ENCODE peak calls at places on chromosomes 6 and 20, in ten cellular contexts. E, P, J, V, N, T, X, Y, R and G are unnamed samples.

GRCh38 chr20:45320948-45321595 is 13.0 kb upstream of the MATN4 start:
- DNase-seq in X (no peak), T (no peak), Y (no peak), N (no peak), R (no peak), P (no peak), E (no peak), V (no peak), J (no peak), G (no peak)

GRCh38 chr20:3916347-3916746 is 27.2 kb downstream of the PANK2 start:
- DNase-seq in X (no peak), T (no peak), P (no peak), R (no peak), N (no peak), E (no peak), V (no peak), Y (no peak), J (no peak), G (no peak)

GRCh38 chr6:147077251-147077650 is 127.0 kb upstream of the STXBP5 start:
- DNase-seq in J (peak), T (no peak), P (no peak), X (no peak), E (no peak), N (no peak), R (no peak), Y (no peak), V (peak), G (no peak)

GRCh38 chr6:136920858-136921520 is 1.1 kb upstream of the SLC35D3 start:
- DNase-seq in J (no peak), T (peak), V (peak), Y (no peak), R (no peak), E (peak), P (peak), N (no peak), X (peak), G (no peak)

GRCh38 chr6:6654599-6655575 is 66.4 kb downstream of the LY86 start:
- DNase-seq in V (no peak), Y (no peak), P (no peak), J (peak), T (no peak), X (no peak), N (no peak), E (no peak), R (no peak), G (no peak)

GRCh38 chr6:96939019-96939805 is 14.7 kb downstream of the KLHL32 start:
- DNase-seq in V (no peak), J (no peak), X (peak), R (peak), T (no peak), E (peak), N (no peak), Y (no peak), P (peak), G (no peak)

GRCh38 chr20:20303742-20304141 is 64.2 kb upstream of the INSM1 start:
- DNase-seq in J (no peak), T (no peak), V (no peak), Y (no peak), P (no peak), E (no peak), X (no peak), R (no peak), N (no peak), G (no peak)

GRCh38 chr6:28726569-28727309 is 197.0 kb downstream of the TRIM27 start:
- DNase-seq in N (no peak), X (no peak), J (no peak), R (no peak), T (no peak), V (no peak), E (no peak), P (no peak), Y (no peak), G (no peak)

GRCh38 chr6:4903751-4904370 is 100.0 kb downstream of the RPP40 start:
- DNase-seq in N (no peak), X (no peak), V (no peak), E (no peak), R (no peak), P (no peak), Y (no peak), T (no peak), J (no peak), G (no peak)

GRCh38 chr20:62953839-62954703 is 1.6 kb downstream of the SLC17A9 start:
- DNase-seq in E (peak), X (peak), P (no peak), R (peak), V (no peak), Y (peak), J (peak), T (peak), N (peak), G (peak)

GRCh38 chr6:15602144-15602543 is 60.7 kb downstream of the DTNBP1 start:
- DNase-seq in V (no peak), E (no peak), Y (no peak), J (no peak), X (no peak), T (no peak), R (no peak), N (no peak), P (no peak), G (no peak)

GRCh38 chr6:9020001-9020400 is 584.7 kb upstream of the SLC35B3 start:
- DNase-seq in P (no peak), V (no peak), E (no peak), R (no peak), J (no peak), X (no peak), N (no peak), T (no peak), Y (no peak), G (no peak)

GRCh38 chr20:56829788-56830385 is 200.8 kb downstream of the TFAP2C start:
- DNase-seq in T (no peak), E (peak), Y (no peak), P (no peak), V (no peak), R (no peak), N (no peak), X (no peak), J (no peak), G (no peak)

GRCh38 chr20:56827763-56828162 is 198.7 kb downstream of the TFAP2C start:
- DNase-seq in J (no peak), R (peak), V (no peak), X (no peak), T (no peak), P (no peak), N (no peak), Y (peak), E (no peak), G (no peak)

GRCh38 chr20:56833427-56833826 is 204.3 kb downstream of the TFAP2C start:
- DNase-seq in X (no peak), T (no peak), P (no peak), R (no peak), Y (no peak), J (no peak), E (no peak), V (no peak), N (no peak), G (no peak)

GRCh38 chr20:56828402-56828801 is 199.3 kb downstream of the TFAP2C start:
- DNase-seq in P (no peak), V (no peak), E (no peak), R (no peak), N (no peak), Y (no peak), T (no peak), J (no peak), X (no peak), G (no peak)

GRCh38 chr20:56831795-56832194 is 202.7 kb downstream of the TFAP2C start:
- DNase-seq in X (no peak), T (no peak), Y (peak), P (no peak), E (no peak), R (no peak), V (no peak), N (no peak), J (no peak), G (no peak)
- TF ChIP-seq CTCF in X (no peak), T (no peak), Y (no peak), P (no peak), E (no peak), R (no peak), V (no peak), N (no peak), J (no peak), G (no peak)

DNA sequence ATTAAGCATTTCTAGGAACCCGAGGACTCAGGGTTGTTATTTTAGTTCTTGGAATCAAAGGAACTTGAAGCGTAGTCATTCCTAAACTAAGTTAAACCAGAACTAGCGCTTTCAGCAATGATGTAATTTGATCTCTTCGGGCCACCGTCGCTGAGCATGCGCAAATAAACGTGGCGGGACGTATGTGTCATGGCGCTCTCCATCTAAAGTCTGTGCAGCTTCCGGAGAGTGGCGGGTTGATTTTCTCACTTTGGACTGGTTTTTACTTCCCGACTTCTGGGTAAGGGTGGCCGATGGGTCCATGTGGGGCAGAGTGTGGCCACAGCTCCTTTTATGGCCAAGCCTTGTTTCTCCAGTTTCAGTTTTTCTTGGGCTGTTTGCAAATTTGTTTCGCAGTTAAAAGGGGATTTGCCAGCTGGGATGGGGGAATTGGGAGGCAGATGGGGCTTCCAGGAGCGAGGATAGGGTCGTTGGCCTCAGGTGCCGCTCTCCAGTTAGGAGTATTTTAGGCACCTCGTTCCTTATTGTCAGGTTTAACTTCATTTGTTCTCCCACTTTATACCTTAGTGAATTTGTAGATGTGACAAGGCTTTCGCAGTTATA is at the start of gene CDKAL1:
- DNase-seq in V (peak), J (peak), T (peak), E (peak), N (peak), R (peak), Y (peak), P (no peak), X (peak), G (peak)
- TF ChIP-seq CTCF in V (no peak), J (no peak), T (no peak), E (no peak), N (no peak), R (no peak), Y (no peak), P (no peak), X (no peak), G (no peak)

GRCh38 chr6:158561247-158561884 is 1.5 kb downstream of the TMEM181 start:
- DNase-seq in V (peak), R (no peak), N (no peak), Y (no peak), T (no peak), P (no peak), J (no peak), E (no peak), X (no peak), G (no peak)
- TF ChIP-seq CTCF in V (no peak), R (no peak), N (no peak), Y (no peak), T (no peak), P (no peak), J (no peak), E (no peak), X (no peak), G (no peak)

GRCh38 chr6:154956771-154957522 is 38.2 kb upstream of the TIAM2 start:
- DNase-seq in V (no peak), T (no peak), X (no peak), Y (no peak), R (no peak), N (no peak), P (no peak), J (no peak), E (no peak), G (no peak)
- TF ChIP-seq CTCF in V (no peak), T (no peak), X (no peak), Y (no peak), R (no peak), N (no peak), P (no peak), J (no peak), E (no peak), G (no peak)

DNA sequence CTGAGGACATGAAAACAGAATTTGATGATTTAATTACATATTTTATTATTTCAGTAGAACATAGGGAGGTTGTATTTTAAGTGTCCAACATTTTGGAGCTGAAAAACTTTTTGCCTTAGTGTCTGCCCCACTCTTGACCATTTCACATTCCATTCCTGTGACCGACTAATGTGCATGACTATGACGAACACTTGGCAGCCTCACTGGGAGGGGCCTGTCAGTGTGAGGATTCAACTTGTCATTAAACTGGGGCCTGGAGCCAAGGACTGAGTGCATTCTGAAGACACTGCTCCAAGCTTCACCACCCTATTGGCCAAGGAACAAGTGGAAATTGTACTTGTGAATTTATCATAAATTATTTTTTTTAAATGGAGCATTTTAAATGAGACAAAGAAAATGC is 661.3 kb downstream of the BCKDHB start:
- DNase-seq in E (peak), T (no peak), N (peak), V (no peak), R (peak), Y (peak), P (peak), J (peak), X (peak), G (no peak)
- TF ChIP-seq CTCF in E (no peak), T (no peak), N (no peak), V (no peak), R (no peak), Y (no peak), P (no peak), J (no peak), X (no peak), G (no peak)

DNA sequence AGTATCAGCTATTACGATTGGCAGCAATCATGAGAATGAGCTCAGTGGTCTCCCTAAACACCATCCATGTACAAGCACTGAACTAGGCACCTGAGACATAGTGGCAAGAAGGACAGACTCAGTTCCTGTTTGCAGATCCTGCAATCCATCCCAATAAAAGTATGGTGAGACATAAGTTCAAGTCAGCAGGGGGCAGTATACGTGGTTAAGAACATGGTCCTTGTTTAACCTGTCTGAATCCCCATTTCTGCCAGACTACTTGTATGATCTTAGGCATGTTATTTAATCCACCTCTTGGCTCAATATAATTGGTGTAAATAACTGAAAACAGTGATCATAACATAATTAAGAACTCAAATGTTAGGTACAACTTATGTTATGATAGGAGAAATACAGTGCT is 33.2 kb upstream of the PNISR start:
- DNase-seq in R (no peak), P (no peak), X (peak), E (peak), J (no peak), T (no peak), Y (no peak), N (no peak), V (no peak), G (no peak)
- TF ChIP-seq CTCF in R (peak), P (peak), X (peak), E (peak), J (no peak), T (peak), Y (no peak), N (peak), V (no peak), G (peak)

GRCh38 chr6:43838276-43839036 is 68.4 kb downstream of the VEGFA start:
- DNase-seq in J (peak), E (peak), N (no peak), X (peak), V (peak), T (peak), R (peak), P (no peak), Y (peak), G (no peak)
- TF ChIP-seq CTCF in J (peak), E (peak), N (peak), X (peak), V (peak), T (no peak), R (peak), P (peak), Y (no peak), G (peak)

GRCh38 chr6:157245486-157245885 is 77.8 kb downstream of the TMEM242 start:
- DNase-seq in R (no peak), Y (no peak), E (no peak), V (no peak), T (no peak), P (no peak), J (no peak), N (no peak), X (no peak), G (no peak)

GRCh38 chr6:157248264-157248663 is 75.1 kb downstream of the TMEM242 start:
- DNase-seq in T (no peak), P (no peak), N (no peak), Y (no peak), E (no peak), V (no peak), X (no peak), J (no peak), R (no peak), G (no peak)

GRCh38 chr6:157246048-157246630 is 77.2 kb downstream of the TMEM242 start:
- DNase-seq in N (no peak), R (peak), J (no peak), Y (peak), V (no peak), P (no peak), T (no peak), X (peak), E (no peak), G (no peak)

GRCh38 chr6:157244780-157245179 is 78.5 kb downstream of the TMEM242 start:
- DNase-seq in Y (no peak), P (no peak), V (no peak), X (no peak), R (no peak), E (no peak), T (no peak), N (no peak), J (no peak), G (no peak)

GRCh38 chr6:157246771-157247484 is 76.4 kb downstream of the TMEM242 start:
- DNase-seq in N (no peak), J (no peak), Y (no peak), T (no peak), X (no peak), R (no peak), P (no peak), V (no peak), E (no peak), G (no peak)
- TF ChIP-seq CTCF in N (no peak), J (no peak), Y (no peak), T (no peak), X (no peak), R (no peak), P (no peak), V (no peak), E (no peak), G (no peak)

DNA sequence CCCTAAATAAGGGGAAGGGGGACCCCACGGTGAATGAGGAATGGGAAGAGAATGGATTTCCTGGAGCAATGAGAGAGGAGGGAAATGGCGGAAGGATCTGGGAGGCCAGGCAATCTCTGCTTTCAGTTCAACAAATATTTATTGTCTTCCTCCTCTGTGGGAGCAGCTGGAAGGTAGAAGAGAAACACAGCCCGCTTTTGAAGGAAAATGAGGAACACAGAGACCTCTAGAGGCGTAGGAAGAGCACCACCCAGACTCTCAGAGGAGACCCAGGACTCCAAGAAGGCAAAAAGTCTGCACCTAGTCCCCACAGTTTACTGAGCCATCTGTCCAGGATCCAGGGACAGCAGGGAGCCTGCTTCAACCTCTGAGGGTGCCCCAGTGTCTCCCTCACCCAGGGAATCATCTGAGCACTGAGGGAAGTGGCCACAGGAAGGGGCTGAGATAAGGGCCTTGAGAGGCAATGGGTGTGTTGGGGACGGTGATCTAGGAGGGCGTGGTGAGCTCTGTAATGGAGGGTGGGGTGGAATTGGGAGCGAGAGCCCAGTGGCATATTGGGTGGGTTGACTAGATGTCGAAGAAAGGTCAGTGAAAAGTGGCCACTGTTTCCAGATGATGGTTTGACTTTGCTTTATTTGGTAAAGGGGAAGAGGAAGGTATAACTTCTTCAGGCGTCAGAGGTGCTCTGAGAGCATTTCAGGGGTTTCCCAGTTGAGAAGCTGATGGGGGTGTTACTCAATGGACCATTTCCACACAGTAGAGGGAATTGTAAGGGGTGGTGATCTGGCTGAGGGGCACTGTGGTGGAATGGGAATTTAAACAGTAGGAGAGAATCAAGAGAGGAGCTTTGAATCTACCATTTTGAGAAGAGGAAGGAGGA is 610 bp downstream of the PSORS1C1 start:
- DNase-seq in Y (no peak), N (no peak), T (no peak), J (no peak), X (peak), V (no peak), R (peak), E (peak), P (peak), G (no peak)
- TF ChIP-seq CTCF in Y (no peak), N (peak), T (no peak), J (no peak), X (peak), V (no peak), R (peak), E (peak), P (peak), G (no peak)